ENCODE peak calls at places on chromosomes 2 and 18, in six cellular contexts. V is right lobe of liver, Q is Panc1, W is aorta, R is endothelial cell of umbilical vein, X is pancreas. B is an unnamed sample.

GRCh38 chr18:55243852-55244251 is 284.6 kb upstream of the CCDC68 start:
- DNase-seq in V (no peak), Q (no peak), W (no peak), R (peak; percentile 86), X (no peak), B (no peak)

GRCh38 chr2:55169359-55169758 is 62.7 kb downstream of the CLHC1 start:
- DNase-seq in V (no peak), Q (no peak), W (no peak), R (no peak), X (no peak), B (no peak)

GRCh38 chr2:197799072-197799471 is 5.3 kb upstream of the PLCL1 start:
- DNase-seq in V (no peak), Q (no peak), W (no peak), R (no peak), X (no peak), B (no peak)

GRCh38 chr2:62641410-62641843 is 64.1 kb upstream of the EHBP1 start:
- DNase-seq in V (no peak), Q (no peak), W (no peak), R (no peak), X (no peak), B (no peak)

GRCh38 chr2:165294912-165295311 is 55.7 kb downstream of the SCN2A start:
- DNase-seq in V (no peak), Q (no peak), W (no peak), R (no peak), X (no peak), B (no peak)

GRCh38 chr2:227033471-227034148 is 130.4 kb downstream of the COL4A4 start:
- DNase-seq in V (peak; percentile 61), Q (peak; percentile 13), W (peak; percentile 52), R (no peak), X (peak; percentile 73), B (peak; percentile 59)

GRCh38 chr2:180753809-180754761 is 226.3 kb upstream of the UBE2E3 start:
- DNase-seq in V (no peak), Q (no peak), W (no peak), R (peak; percentile 16), X (no peak), B (no peak)

GRCh38 chr2:231684314-231685223 is 23.8 kb upstream of the PTMA start:
- DNase-seq in V (no peak), Q (no peak), W (no peak), R (no peak), X (no peak), B (no peak)

GRCh38 chr2:127193164-127193947 is 26.7 kb downstream of the CYP27C1 start:
- DNase-seq in V (peak; percentile 62), Q (no peak), W (no peak), R (no peak), X (peak; percentile 44), B (no peak)

GRCh38 chr18:4599312-4599711 is 144.2 kb upstream of the DLGAP1 start:
- DNase-seq in V (no peak), Q (no peak), W (no peak), R (no peak), X (no peak), B (no peak)

GRCh38 chr2:240575101-240575965 is 7.0 kb downstream of the RNPEPL1 start:
- DNase-seq in V (peak; percentile 19), Q (no peak), W (peak; percentile 30), R (no peak), X (peak; percentile 32), B (no peak)

GRCh38 chr2:59578349-59578748 is 975.1 kb downstream of the BCL11A start:
- DNase-seq in V (no peak), Q (no peak), W (no peak), R (no peak), X (no peak), B (no peak)

GRCh38 chr2:239212553-239213419 is 188.0 kb downstream of the HDAC4 start:
- DNase-seq in V (no peak), Q (no peak), W (no peak), R (no peak), X (no peak), B (peak; percentile 7)

GRCh38 chr2:239213420-239214101 is 187.3 kb downstream of the HDAC4 start:
- DNase-seq in V (no peak), Q (no peak), W (no peak), R (no peak), X (no peak), B (no peak)

GRCh38 chr2:239215136-239215925 is 185.5 kb downstream of the HDAC4 start:
- DNase-seq in V (no peak), Q (no peak), W (no peak), R (no peak), X (no peak), B (no peak)

GRCh38 chr2:239216251-239216613 is 184.6 kb downstream of the HDAC4 start:
- DNase-seq in V (no peak), Q (no peak), W (no peak), R (no peak), X (no peak), B (no peak)

GRCh38 chr2:239214725-239215124 is 186.1 kb downstream of the HDAC4 start:
- DNase-seq in V (no peak), Q (no peak), W (no peak), R (no peak), X (no peak), B (no peak)
- H3K4me1 ChIP-seq in V (no peaks in the 10 kb centered on the region), Q (no peaks in the 10 kb centered on the region), W (no peaks in the 10 kb centered on the region), R (peaks cover 8% of the 10 kb centered on the region), X (no peaks in the 10 kb centered on the region), B (peaks cover 12% of the 10 kb centered on the region)

DNA sequence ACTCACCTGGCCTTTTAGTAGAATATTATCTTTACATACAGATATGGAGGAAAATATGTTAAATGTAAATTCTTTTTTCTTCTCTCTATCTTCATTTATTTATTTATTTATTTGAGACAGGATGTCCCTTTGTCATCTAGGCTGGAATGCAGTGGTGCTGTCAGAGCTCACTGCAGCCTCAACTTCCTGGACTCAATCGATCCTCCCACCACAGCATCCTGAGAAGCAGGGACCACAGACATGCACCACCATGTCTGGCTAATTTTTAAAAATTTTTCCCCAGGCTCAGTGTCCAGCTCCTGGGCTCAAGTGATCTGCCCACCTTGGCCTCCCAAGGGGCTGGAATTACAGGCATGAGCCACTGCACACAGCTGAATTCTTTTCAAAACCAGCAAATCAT is 20.3 kb downstream of the KYNU start:
- DNase-seq in V (no peak), Q (no peak), W (no peak), R (no peak), X (no peak), B (no peak)
- H3K4me1 ChIP-seq in V (no peaks in the 10 kb centered on the region), Q (no peaks in the 10 kb centered on the region), W (no peaks in the 10 kb centered on the region), R (no peaks in the 10 kb centered on the region), X (no peaks in the 10 kb centered on the region), B (no peaks in the 10 kb centered on the region)

DNA sequence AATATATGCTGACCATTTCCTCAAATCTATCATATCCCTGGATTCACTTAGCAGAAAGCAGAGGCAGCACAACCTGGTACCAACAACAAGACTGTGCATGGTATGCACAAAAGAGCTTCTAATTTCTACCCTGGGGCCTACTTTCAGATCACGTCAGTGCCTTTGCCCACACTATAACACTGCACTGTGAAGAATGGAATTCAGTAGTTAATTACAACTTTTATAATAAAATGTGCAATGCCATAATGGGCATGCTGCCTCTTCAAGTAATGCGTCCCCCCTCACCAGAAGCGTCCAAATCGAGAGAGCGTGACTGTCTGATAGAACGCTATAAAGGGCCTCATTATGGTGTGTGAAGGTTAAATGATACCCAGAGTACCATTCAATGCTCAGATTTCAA is 328.1 kb upstream of the PKDCC start:
- DNase-seq in V (no peak), Q (no peak), W (no peak), R (no peak), X (no peak), B (no peak)
- H3K4me1 ChIP-seq in V (no peaks in the 10 kb centered on the region), Q (no peaks in the 10 kb centered on the region), W (peaks cover 7% of the 10 kb centered on the region), R (no peaks in the 10 kb centered on the region), X (no peaks in the 10 kb centered on the region), B (no peaks in the 10 kb centered on the region)

GRCh38 chr18:77222464-77222863 is 27.2 kb upstream of the GALR1 start:
- DNase-seq in V (no peak), Q (no peak), W (no peak), R (no peak), X (no peak), B (no peak)
- H3K4me1 ChIP-seq in V (no peaks in the 10 kb centered on the region), Q (peaks cover 9% of the 10 kb centered on the region), W (no peaks in the 10 kb centered on the region), R (no peaks in the 10 kb centered on the region), X (no peaks in the 10 kb centered on the region), B (no peaks in the 10 kb centered on the region)

GRCh38 chr2:190862067-190862466 is 18.6 kb upstream of the GLS start:
- DNase-seq in V (no peak), Q (no peak), W (no peak), R (no peak), X (no peak), B (no peak)

GRCh38 chr2:190856985-190857384 is 23.6 kb upstream of the GLS start:
- DNase-seq in V (no peak), Q (no peak), W (no peak), R (no peak), X (no peak), B (no peak)

GRCh38 chr2:190860985-190861721 is 19.5 kb upstream of the GLS start:
- DNase-seq in V (no peak), Q (no peak), W (no peak), R (no peak), X (no peak), B (no peak)

GRCh38 chr2:190859347-190860297 is 21.0 kb upstream of the GLS start:
- DNase-seq in V (no peak), Q (no peak), W (peak; percentile 55), R (peak; percentile 21), X (no peak), B (no peak)

DNA sequence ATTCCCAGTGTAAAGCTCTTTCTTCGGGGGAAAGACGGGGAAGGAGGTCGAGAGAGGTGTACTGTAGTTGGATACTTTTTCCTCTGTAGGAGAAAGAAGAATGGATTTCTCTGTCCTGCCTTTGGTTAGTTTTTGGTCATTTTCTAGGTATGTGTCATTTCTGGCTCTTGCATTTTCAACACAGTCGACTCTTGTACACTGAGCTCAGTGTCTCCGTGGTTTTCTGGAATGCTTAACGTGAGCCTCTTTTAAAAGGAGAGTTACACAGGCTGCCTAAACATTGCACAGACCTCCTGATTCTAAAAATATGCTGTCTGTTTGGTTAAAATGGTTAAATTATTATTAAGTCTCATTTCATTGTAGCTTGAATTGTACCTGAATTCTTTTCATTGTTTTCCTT is 21.8 kb upstream of the GLS start:
- DNase-seq in V (no peak), Q (no peak), W (no peak), R (no peak), X (no peak), B (no peak)
- H3K4me1 ChIP-seq in V (no peaks in the 10 kb centered on the region), Q (no peaks in the 10 kb centered on the region), W (peaks cover 21% of the 10 kb centered on the region), R (peaks cover 18% of the 10 kb centered on the region), X (peaks cover 2% of the 10 kb centered on the region), B (peaks cover 6% of the 10 kb centered on the region)

DNA sequence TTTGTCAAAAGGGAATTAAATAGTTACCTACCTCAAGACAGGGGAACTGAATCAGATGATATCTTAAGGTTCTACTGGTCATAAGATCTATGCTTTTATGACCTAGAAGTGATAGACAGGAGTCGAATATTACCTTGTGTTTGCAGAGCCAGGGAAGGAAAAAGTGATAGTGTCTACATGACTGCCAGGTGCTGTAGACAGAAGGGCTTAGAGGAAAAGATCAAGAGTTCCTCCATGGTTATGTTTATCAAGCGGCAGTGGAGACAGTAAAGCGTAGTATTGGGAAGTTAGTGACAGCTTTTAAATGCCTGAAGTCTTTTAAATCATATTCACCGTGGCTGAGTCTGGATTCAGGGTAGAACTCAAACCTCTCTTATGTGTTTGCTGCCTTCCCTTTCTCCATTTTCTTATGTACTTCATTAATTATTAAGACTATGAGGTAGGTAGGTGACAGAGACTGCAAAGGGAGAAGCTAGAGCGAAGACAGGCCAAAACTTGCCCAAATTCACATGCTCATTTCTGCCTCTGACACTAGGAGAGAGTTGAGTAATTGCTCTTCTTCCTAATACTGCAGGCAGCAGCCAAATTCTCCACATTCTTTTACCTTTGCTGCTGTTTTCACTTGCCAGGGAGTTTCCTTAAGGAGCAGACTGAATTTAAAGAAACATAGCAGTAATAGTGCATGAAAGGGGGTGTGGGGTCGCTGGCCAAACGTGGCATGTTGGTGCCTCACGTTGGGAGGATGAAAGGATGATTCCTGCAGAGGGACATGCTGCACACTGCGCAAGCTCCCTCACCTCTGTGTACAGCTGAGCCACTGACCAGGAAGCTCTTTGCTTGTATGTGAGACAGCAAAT is 12.1 kb downstream of the CRIM1 start:
- DNase-seq in V (no peak), Q (no peak), W (no peak), R (peak; percentile 45), X (no peak), B (no peak)
- H3K4me1 ChIP-seq in V (no peaks in the 10 kb centered on the region), Q (peaks cover 98% of the 10 kb centered on the region), W (peaks cover 33% of the 10 kb centered on the region), R (peaks cover 96% of the 10 kb centered on the region), X (no peaks in the 10 kb centered on the region), B (peaks cover 36% of the 10 kb centered on the region)